ENCODE peak calls at places on chromosomes 3 and 15, in ten cellular contexts. Z is Right ventricle myocardium superior, J is right atrium auricular region, W is NCI-H1436, Y is hypothalamus, X is IMR-90, D is EH, P is body of pancreas, T is psoas muscle, N is CD14-positive monocyte. M is an unnamed sample.

GRCh38 chr3:31137718-31138465 is 243.4 kb upstream of the GADL1 start:
- DNase-seq in D (no peak), X (no peak), P (no peak), J (no peak), Y (no peak), N (no peak), W (no peak), T (no peak), Z (no peak), M (no peak)

GRCh38 chr15:28936081-28936480 is 50.3 kb downstream of the APBA2 start:
- DNase-seq in W (no peak), Y (peak; percentile 31), X (no peak), T (no peak), D (no peak), N (no peak), J (no peak), P (no peak), Z (no peak), M (no peak)

GRCh38 chr15:91853501-91853967 is at the start of gene SLCO3A1:
- DNase-seq in W (peak; percentile 56), Y (peak; percentile 77), P (peak; percentile 55), Z (peak; percentile 91), D (peak; percentile 67), J (peak; percentile 70), X (peak; percentile 32), N (peak; percentile 68), T (peak; percentile 87), M (peak; percentile 93)

GRCh38 chr15:96324900-96325299 is 5.6 kb upstream of the NR2F2 start:
- DNase-seq in N (no peak), J (no peak), Y (no peak), D (no peak), P (no peak), W (no peak), Z (no peak), T (no peak), X (no peak), M (no peak)

GRCh38 chr15:82047493-82048446 is 2.0 kb upstream of the MEX3B start:
- DNase-seq in Y (no peak), X (peak; percentile 32), W (no peak), T (no peak), D (peak; percentile 30), J (no peak), P (no peak), N (no peak), Z (no peak), M (no peak)

GRCh38 chr3:143502101-143502500 is 346.2 kb downstream of the SLC9A9 start:
- DNase-seq in Z (no peak), J (no peak), W (no peak), Y (no peak), T (no peak), X (no peak), N (no peak), D (no peak), P (no peak), M (no peak)

GRCh38 chr3:169668081-169668956 is 4.8 kb upstream of the MECOM start:
- DNase-seq in J (no peak), X (peak; percentile 18), P (peak; percentile 55), W (peak; percentile 30), T (peak; percentile 62), Z (peak; percentile 55), D (no peak), Y (no peak), N (no peak), M (no peak)

GRCh38 chr3:11154036-11154952 is at the start of gene HRH1:
- DNase-seq in Y (no peak), J (no peak), Z (peak; percentile 51), X (no peak), W (no peak), T (peak; percentile 56), N (no peak), D (peak; percentile 44), P (no peak), M (no peak)

GRCh38 chr3:35394400-35394799 is 244.9 kb upstream of the ARPP21 start:
- DNase-seq in Y (no peak), X (no peak), T (no peak), J (no peak), N (no peak), D (no peak), W (no peak), Z (no peak), P (no peak), M (no peak)